ENCODE peak calls at places on chromosomes 7 and 10, in ten cellular contexts. P, M, X, G, J, F, U, C, Z and N are unnamed samples.
A peak's percentile ranks its signal among the peaks of the same experiment; 100 is the strongest.

GRCh38 chr10:48235501-48235900 is 39.0 kb downstream of the FRMPD2 start:
- DNase-seq in P (no peak), M (no peak), X (no peak), G (no peak), J (no peak), F (no peak), U (no peak), C (no peak), Z (no peak), N (no peak)

GRCh38 chr7:28623105-28623730 is 210.9 kb downstream of the CREB5 start:
- DNase-seq in P (no peak), M (no peak), X (no peak), G (no peak), J (no peak), F (no peak), U (no peak), C (no peak), Z (no peak), N (peak; percentile 15)

GRCh38 chr7:138396251-138397070 is 63.6 kb upstream of the TRIM24 start:
- DNase-seq in P (no peak), M (no peak), X (no peak), G (no peak), J (no peak), F (no peak), U (no peak), C (no peak), Z (no peak), N (peak; percentile 53)

GRCh38 chr7:74230446-74231231 is 20.8 kb downstream of the LAT2 start:
- DNase-seq in P (no peak), M (no peak), X (no peak), G (no peak), J (no peak), F (no peak), U (no peak), C (no peak), Z (peak; percentile 68), N (peak; percentile 37)

GRCh38 chr7:76314042-76314721 is 11.7 kb downstream of the HSPB1 start:
- DNase-seq in P (peak; percentile 98), M (no peak), X (no peak), G (peak; percentile 89), J (peak; percentile 93), F (peak; percentile 90), U (peak; percentile 94), C (peak; percentile 97), Z (peak; percentile 96), N (peak; percentile 93)

GRCh38 chr7:149752646-149753045 is 20.7 kb downstream of the ZNF467 start:
- DNase-seq in P (no peak), M (no peak), X (no peak), G (no peak), J (no peak), F (no peak), U (no peak), C (no peak), Z (no peak), N (no peak)

GRCh38 chr10:130190065-130190736 is 54.0 kb downstream of the GLRX3 start:
- DNase-seq in P (peak; percentile 93), M (peak; percentile 1), X (peak; percentile 24), G (peak; percentile 37), J (peak; percentile 81), F (peak; percentile 89), U (peak; percentile 70), C (peak; percentile 90), Z (peak; percentile 92), N (peak; percentile 97)

GRCh38 chr7:6338551-6339274 is 66.3 kb upstream of the CYTH3 start:
- DNase-seq in P (no peak), M (no peak), X (no peak), G (no peak), J (no peak), F (no peak), U (no peak), C (no peak), Z (no peak), N (no peak)

GRCh38 chr7:135856356-135857144 is 107.9 kb upstream of the FAM180A start:
- DNase-seq in P (no peak), M (peak; percentile 32), X (peak; percentile 88), G (no peak), J (no peak), F (peak; percentile 5), U (no peak), C (no peak), Z (no peak), N (no peak)

GRCh38 chr10:8073696-8074416 is 19.4 kb downstream of the GATA3 start:
- DNase-seq in P (no peak), M (no peak), X (no peak), G (no peak), J (no peak), F (no peak), U (no peak), C (no peak), Z (no peak), N (no peak)

GRCh38 chr7:495761-496321 is 23.8 kb downstream of the PDGFA start:
- DNase-seq in P (no peak), M (no peak), X (no peak), G (no peak), J (no peak), F (no peak), U (no peak), C (no peak), Z (no peak), N (no peak)

GRCh38 chr7:11748884-11749283 is 83.1 kb downstream of the THSD7A start:
- DNase-seq in P (no peak), M (no peak), X (no peak), G (no peak), J (no peak), F (no peak), U (no peak), C (no peak), Z (peak; percentile 59), N (no peak)